ENCODE peak calls at places on chromosomes 16 and 17, in four cellular contexts. One of them, this sample, is unnamed.

GRCh38 chr16:50219402-50219975 is 46.9 kb upstream of the ADCY7 start:
- DNase-seq in H9: no peak
- DNase-seq in IMR-90: no peak
- DNase-seq in mesendoderm: no peak
- DNase-seq in this sample: no peak

GRCh38 chr16:1984347-1985225 is 593 bp downstream of the GFER start:
- DNase-seq in IMR-90: peak
- DNase-seq in H9: peak
- DNase-seq in mesendoderm: no peak
- DNase-seq in this sample: no peak

GRCh38 chr16:65658339-65659275 is 536.7 kb upstream of the CDH11 start:
- DNase-seq in IMR-90: peak
- DNase-seq in mesendoderm: peak
- DNase-seq in H9: no peak
- DNase-seq in this sample: no peak

GRCh38 chr17:48605409-48605864 is 651 bp upstream of the HOXB6 start:
- DNase-seq in mesendoderm: no peak
- DNase-seq in H9: no peak
- DNase-seq in IMR-90: no peak
- DNase-seq in this sample: no peak

GRCh38 chr17:51362818-51363598 is 102.7 kb downstream of the UTP18 start:
- DNase-seq in H9: no peak
- DNase-seq in mesendoderm: peak
- DNase-seq in IMR-90: no peak
- DNase-seq in this sample: no peak

GRCh38 chr17:38704645-38705522 is at the start of gene MLLT6:
- DNase-seq in H9: peak
- DNase-seq in mesendoderm: peak
- DNase-seq in IMR-90: peak
- DNase-seq in this sample: peak

GRCh38 chr16:4924593-4925378 is 12.2 kb downstream of the PPL start:
- DNase-seq in mesendoderm: peak
- DNase-seq in IMR-90: no peak
- DNase-seq in H9: peak
- DNase-seq in this sample: no peak

GRCh38 chr17:62888148-62888547 is 77.9 kb upstream of the TANC2 start:
- DNase-seq in IMR-90: no peak
- DNase-seq in mesendoderm: no peak
- DNase-seq in H9: no peak
- DNase-seq in this sample: no peak

GRCh38 chr16:54212893-54213292 is 73.7 kb downstream of the IRX3 start:
- DNase-seq in H9: no peak
- DNase-seq in mesendoderm: no peak
- DNase-seq in IMR-90: no peak
- DNase-seq in this sample: no peak

GRCh38 chr17:41464682-41465081 is 2.5 kb downstream of the KRT32 start:
- DNase-seq in IMR-90: peak
- DNase-seq in mesendoderm: no peak
- DNase-seq in H9: no peak
- DNase-seq in this sample: peak

GRCh38 chr16:72743011-72743761 is 304.7 kb downstream of the ZFHX3 start:
- DNase-seq in H9: no peak
- DNase-seq in mesendoderm: no peak
- DNase-seq in IMR-90: no peak
- DNase-seq in this sample: no peak

GRCh38 chr16:72847187-72848044 is 200.5 kb downstream of the ZFHX3 start:
- DNase-seq in IMR-90: peak
- DNase-seq in mesendoderm: peak
- DNase-seq in H9: peak
- DNase-seq in this sample: peak

GRCh38 chr17:67546578-67547527 is 169.8 kb downstream of the PITPNC1 start:
- DNase-seq in mesendoderm: peak
- DNase-seq in IMR-90: peak
- DNase-seq in H9: peak
- DNase-seq in this sample: no peak

GRCh38 chr17:77353684-77354419 is 213.1 kb downstream of the SEC14L1 start:
- DNase-seq in mesendoderm: no peak
- DNase-seq in H9: no peak
- DNase-seq in IMR-90: peak
- DNase-seq in this sample: no peak

GRCh38 chr17:5651348-5651747 is 67.0 kb upstream of the NLRP1 start:
- DNase-seq in IMR-90: no peak
- DNase-seq in mesendoderm: no peak
- DNase-seq in H9: no peak
- DNase-seq in this sample: no peak

GRCh38 chr16:58685084-58685449 is 497 bp upstream of the SLC38A7 start:
- DNase-seq in IMR-90: no peak
- DNase-seq in H9: no peak
- DNase-seq in mesendoderm: no peak
- DNase-seq in this sample: no peak
- H3K27ac ChIP-seq in IMR-90: no peak
- H3K27ac ChIP-seq in H9: no peak
- H3K27ac ChIP-seq in mesendoderm: no peak
- H3K27ac ChIP-seq in this sample: no peak

GRCh38 chr16:58047557-58048348 is 22.2 kb downstream of the MMP15 start:
- DNase-seq in IMR-90: no peak
- DNase-seq in mesendoderm: peak
- DNase-seq in H9: peak
- DNase-seq in this sample: no peak
- H2BK120ac ChIP-seq in IMR-90: no peak
- H2BK120ac ChIP-seq in mesendoderm: no peak
- H2BK120ac ChIP-seq in H9: no peak
- H2BK120ac ChIP-seq in this sample: no peak

GRCh38 chr17:17055286-17056166 is 13.3 kb downstream of the MPRIP start:
- DNase-seq in mesendoderm: no peak
- DNase-seq in IMR-90: no peak
- DNase-seq in H9: peak
- DNase-seq in this sample: peak
- H3K27ac ChIP-seq in mesendoderm: no peak
- H3K27ac ChIP-seq in IMR-90: no peak
- H3K27ac ChIP-seq in H9: no peak
- H3K27ac ChIP-seq in this sample: no peak

GRCh38 chr17:8386841-8387240 is 3.8 kb upstream of the RPL26 start:
- DNase-seq in mesendoderm: peak
- DNase-seq in IMR-90: no peak
- DNase-seq in H9: no peak
- DNase-seq in this sample: peak

GRCh38 chr17:8383143-8383974 is at the start of gene RPL26:
- DNase-seq in IMR-90: peak
- DNase-seq in H9: peak
- DNase-seq in mesendoderm: peak
- DNase-seq in this sample: peak

GRCh38 chr17:8382880-8383142 is 182 bp downstream of the RPL26 start:
- DNase-seq in IMR-90: no peak
- DNase-seq in H9: no peak
- DNase-seq in mesendoderm: no peak
- DNase-seq in this sample: no peak

GRCh38 chr17:8382052-8382879 is 727 bp downstream of the RPL26 start:
- DNase-seq in mesendoderm: no peak
- DNase-seq in IMR-90: no peak
- DNase-seq in H9: no peak
- DNase-seq in this sample: peak

DNA sequence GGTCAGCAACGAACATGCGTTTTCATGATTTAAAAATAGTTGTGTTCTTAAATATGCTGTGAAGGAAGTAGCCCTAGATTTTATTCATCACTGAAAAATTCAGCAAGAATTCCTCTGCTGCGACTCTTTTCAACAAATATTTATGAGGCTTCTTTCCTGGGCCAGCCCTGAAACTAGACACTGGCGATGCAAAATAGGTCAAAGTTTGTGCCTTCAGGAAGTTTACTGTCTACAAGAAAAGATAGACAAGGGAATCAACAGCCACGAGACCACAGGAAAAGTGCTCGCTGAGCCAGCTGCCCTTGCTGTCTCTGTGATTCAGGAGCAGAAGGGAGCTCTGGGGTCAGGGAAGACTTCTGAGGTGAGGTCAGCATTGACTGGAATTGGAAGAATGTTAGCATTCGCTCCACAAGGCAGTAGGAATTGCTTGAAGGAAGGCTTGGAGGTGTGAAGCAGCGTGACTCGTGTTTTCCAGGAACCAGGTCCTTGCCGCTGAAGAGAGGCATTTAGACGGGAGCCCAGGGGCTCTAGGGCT is 1.9 kb upstream of the RPL26 start:
- DNase-seq in mesendoderm: peak
- DNase-seq in IMR-90: peak
- DNase-seq in H9: peak
- DNase-seq in this sample: peak
- H2BK120ac ChIP-seq in mesendoderm: no peak
- H2BK120ac ChIP-seq in IMR-90: peak
- H2BK120ac ChIP-seq in H9: no peak
- H2BK120ac ChIP-seq in this sample: peak

DNA sequence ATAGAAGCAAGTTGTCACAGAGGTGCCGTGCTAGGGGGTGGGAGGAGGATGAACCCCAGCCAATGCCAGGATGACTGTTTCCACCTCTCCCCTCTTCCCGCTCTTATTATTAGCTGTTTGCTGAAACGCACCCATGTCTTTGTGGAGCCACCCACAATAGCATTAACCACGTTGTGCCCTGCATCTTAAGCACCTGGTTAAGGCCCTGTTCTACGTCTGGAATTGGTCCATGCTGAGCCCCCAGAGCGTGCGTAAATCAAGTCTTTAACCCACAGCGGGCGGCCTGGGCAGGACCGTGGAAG is 123.7 kb downstream of the MSI2 start:
- DNase-seq in IMR-90: no peak
- DNase-seq in mesendoderm: no peak
- DNase-seq in H9: no peak
- DNase-seq in this sample: no peak
- H3K27ac ChIP-seq in IMR-90: no peak
- H3K27ac ChIP-seq in mesendoderm: no peak
- H3K27ac ChIP-seq in H9: no peak
- H3K27ac ChIP-seq in this sample: peak

GRCh38 chr17:79100405-79100804 is 25.8 kb downstream of the ENGASE start:
- DNase-seq in IMR-90: no peak
- DNase-seq in H9: no peak
- DNase-seq in mesendoderm: no peak
- DNase-seq in this sample: no peak

GRCh38 chr17:79097226-79098055 is 22.8 kb downstream of the ENGASE start:
- DNase-seq in H9: peak
- DNase-seq in mesendoderm: no peak
- DNase-seq in IMR-90: no peak
- DNase-seq in this sample: no peak

GRCh38 chr17:79101111-79101673 is 26.6 kb downstream of the ENGASE start:
- DNase-seq in IMR-90: no peak
- DNase-seq in mesendoderm: no peak
- DNase-seq in H9: no peak
- DNase-seq in this sample: no peak

GRCh38 chr17:79095345-79096055 is 20.9 kb downstream of the ENGASE start:
- DNase-seq in mesendoderm: no peak
- DNase-seq in H9: no peak
- DNase-seq in IMR-90: no peak
- DNase-seq in this sample: no peak

GRCh38 chr17:79098282-79098867 is 23.8 kb downstream of the ENGASE start:
- DNase-seq in H9: peak
- DNase-seq in IMR-90: no peak
- DNase-seq in mesendoderm: no peak
- DNase-seq in this sample: no peak
- H2BK120ac ChIP-seq in H9: no peak
- H2BK120ac ChIP-seq in IMR-90: no peak
- H2BK120ac ChIP-seq in mesendoderm: no peak
- H2BK120ac ChIP-seq in this sample: no peak

This sample was measured in trophoblast cell.